ENCODE peak calls at places on chromosome 4, in six cellular contexts. X is right atrium auricular region, Q is psoas muscle, C is thoracic aorta, N is mesendoderm, G is hepatocyte. R is an unnamed sample.

GRCh38 chr4:154491341-154491679 is 289 bp downstream of the DCHS2 start:
- DNase-seq in X (no peak), Q (no peak), C (no peak), N (peak; percentile 72), G (no peak), R (no peak)

GRCh38 chr4:104487105-104487504 is 7.6 kb downstream of the CXXC4 start:
- DNase-seq in X (no peak), Q (no peak), C (no peak), N (no peak), G (peak; percentile 26), R (no peak)

GRCh38 chr4:150337709-150338108 is 244.2 kb upstream of the MAB21L2 start:
- DNase-seq in X (no peak), Q (no peak), C (no peak), N (no peak), G (no peak), R (no peak)

GRCh38 chr4:158630893-158631292 is 40.8 kb downstream of the C4orf46 start:
- DNase-seq in X (no peak), Q (no peak), C (no peak), N (no peak), G (peak; percentile 4), R (no peak)

GRCh38 chr4:139665690-139666529 is at the start of gene MGST2:
- DNase-seq in X (peak; percentile 80), Q (peak; percentile 88), C (no peak), N (peak; percentile 92), G (peak; percentile 87), R (no peak)

GRCh38 chr4:11589676-11590075 is 161.0 kb upstream of the HS3ST1 start:
- DNase-seq in X (no peak), Q (no peak), C (no peak), N (no peak), G (no peak), R (no peak)

GRCh38 chr4:150875367-150875766 is 139.7 kb downstream of the LRBA start:
- DNase-seq in X (no peak), Q (no peak), C (no peak), N (peak; percentile 44), G (no peak), R (no peak)

GRCh38 chr4:55793479-55793878 is 26.1 kb upstream of the EXOC1L start:
- DNase-seq in X (no peak), Q (no peak), C (no peak), N (no peak), G (no peak), R (no peak)

GRCh38 chr4:138291431-138291830 is 49.3 kb upstream of the SLC7A11 start:
- DNase-seq in X (no peak), Q (no peak), C (no peak), N (no peak), G (no peak), R (no peak)

GRCh38 chr4:73257995-73258667 is 467 bp downstream of the ANKRD17 start:
- DNase-seq in X (no peak), Q (no peak), C (peak; percentile 8), N (peak; percentile 79), G (peak; percentile 72), R (no peak)

GRCh38 chr4:73257242-73257994 is 1.2 kb downstream of the ANKRD17 start:
- DNase-seq in X (peak; percentile 88), Q (peak; percentile 85), C (peak; percentile 51), N (peak; percentile 87), G (peak; percentile 89), R (no peak)

GRCh38 chr4:73258668-73259551 is at the start of gene ANKRD17:
- DNase-seq in X (peak; percentile 95), Q (peak; percentile 96), C (peak; percentile 74), N (peak; percentile 97), G (peak; percentile 96), R (peak; percentile 61)

DNA sequence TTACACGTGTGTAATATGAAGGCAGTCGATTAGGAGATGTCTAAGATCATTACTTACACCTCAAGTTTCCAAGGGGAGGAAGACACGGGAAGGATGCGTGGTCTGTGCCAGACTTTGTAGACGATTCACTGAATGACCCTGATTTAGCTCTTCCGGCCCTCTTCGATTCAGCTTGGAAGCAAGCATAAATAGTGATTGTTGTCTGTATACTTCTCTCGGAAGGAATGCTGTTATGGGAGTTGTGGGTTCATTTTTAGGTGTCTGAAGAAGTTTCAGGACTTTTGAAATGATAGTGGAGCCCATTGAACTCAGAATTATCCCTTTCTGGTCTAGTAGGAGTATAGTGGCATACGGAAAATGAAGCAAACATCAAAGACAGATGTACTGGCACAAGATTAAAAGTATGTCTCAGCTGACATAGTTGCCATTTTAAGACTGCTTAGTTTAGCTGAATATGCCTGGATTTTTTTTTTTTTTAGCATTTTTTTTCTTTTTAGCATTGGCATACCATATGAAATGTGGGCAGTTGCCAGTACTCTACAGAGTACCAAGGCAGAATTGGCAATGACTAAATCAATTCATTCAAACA is 1.0 kb upstream of the ANKRD17 start:
- DNase-seq in X (no peak), Q (no peak), C (no peak), N (no peak), G (peak; percentile 38), R (no peak)
- H3K4me3 ChIP-seq in X (peak overlapping the region; percentile 97), Q (peak overlapping the region; percentile 72), C (peak overlapping the region; percentile 79), N (peak overlapping the region; percentile 97), G (peak overlapping the region; percentile 70), R (peak overlapping the region; percentile 89)

GRCh38 chr4:142404191-142404611 is 441.9 kb downstream of the INPP4B start:
- DNase-seq in X (no peak), Q (peak; percentile 69), C (peak; percentile 3), N (no peak), G (no peak), R (no peak)

GRCh38 chr4:142406917-142407501 is 439.1 kb downstream of the INPP4B start:
- DNase-seq in X (no peak), Q (no peak), C (no peak), N (no peak), G (no peak), R (no peak)

GRCh38 chr4:142407569-142407968 is 438.5 kb downstream of the INPP4B start:
- DNase-seq in X (no peak), Q (no peak), C (no peak), N (peak; percentile 45), G (no peak), R (no peak)

GRCh38 chr4:142406051-142406549 is 440.0 kb downstream of the INPP4B start:
- DNase-seq in X (no peak), Q (no peak), C (no peak), N (peak; percentile 89), G (peak; percentile 4), R (no peak)

DNA sequence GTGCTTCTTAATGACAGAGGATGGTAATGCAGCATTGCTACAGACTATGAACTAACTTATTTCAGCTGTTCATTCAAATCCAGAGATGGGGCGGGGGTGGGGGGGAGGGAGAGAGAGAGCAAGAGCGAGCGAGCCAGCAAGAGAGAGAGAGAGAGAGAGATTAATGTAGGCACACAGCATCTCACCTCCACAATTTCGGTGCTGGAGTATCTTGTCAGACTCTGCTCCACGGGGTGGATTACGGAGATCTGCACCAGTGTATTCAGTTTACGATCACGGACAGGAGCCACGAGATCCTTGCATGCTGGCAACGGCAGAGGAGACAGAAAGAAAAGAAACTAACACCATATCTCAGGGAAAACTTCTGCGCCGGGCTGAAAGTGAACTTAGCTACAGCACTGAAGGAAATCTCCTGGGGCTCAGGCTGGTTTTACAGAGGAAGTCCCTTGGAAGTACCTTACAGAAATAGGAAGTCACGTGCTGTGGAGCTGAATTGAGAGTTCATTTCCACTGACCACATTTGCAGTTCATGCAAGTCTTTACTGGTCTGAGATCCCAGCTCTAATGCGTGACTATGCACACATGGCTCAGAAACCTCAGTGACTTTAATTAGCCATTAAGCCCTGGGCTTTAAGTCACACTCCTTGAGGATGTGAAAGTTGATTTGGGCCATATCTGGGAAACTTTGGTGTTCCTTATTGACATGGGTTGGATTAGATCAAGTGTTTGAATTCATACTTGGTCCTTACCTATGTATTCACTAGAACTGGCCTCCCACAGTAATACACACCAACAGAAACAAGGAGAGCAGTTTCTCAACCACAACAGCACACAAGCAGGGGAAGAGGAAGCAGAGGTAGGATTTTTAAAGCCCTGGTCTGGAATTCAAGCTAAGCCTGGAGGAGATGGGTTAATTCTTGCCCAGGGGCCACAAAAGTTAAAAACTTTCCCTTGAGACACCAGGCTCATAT is 440.8 kb downstream of the INPP4B start:
- DNase-seq in X (peak; percentile 67), Q (peak; percentile 47), C (peak; percentile 2), N (peak; percentile 68), G (peak; percentile 59), R (no peak)
- H3K4me1 ChIP-seq in X (peaks cover 24% of the 10 kb centered on the region), Q (peaks cover 49% of the 10 kb centered on the region), C (peaks cover 44% of the 10 kb centered on the region), N (peaks cover 7% of the 10 kb centered on the region), G (peaks cover 13% of the 10 kb centered on the region), R (peaks cover 5% of the 10 kb centered on the region)

GRCh38 chr4:176898791-176899190 is 106.1 kb upstream of the VEGFC start:
- DNase-seq in X (no peak), Q (no peak), C (no peak), N (no peak), G (no peak), R (no peak)
- H3K4me3 ChIP-seq in X (no peak overlapping the region), Q (no peak overlapping the region), C (no peak overlapping the region), N (no peak overlapping the region), G (no peak overlapping the region), R (no peak overlapping the region)

GRCh38 chr4:152928286-152928685 is 7.8 kb upstream of the FHDC1 start:
- DNase-seq in X (no peak), Q (no peak), C (no peak), N (no peak), G (no peak), R (no peak)
- H3K4me1 ChIP-seq in X (no peaks in the 10 kb centered on the region), Q (no peaks in the 10 kb centered on the region), C (no peaks in the 10 kb centered on the region), N (peaks cover 7% of the 10 kb centered on the region), G (peaks cover 4% of the 10 kb centered on the region), R (peaks cover 7% of the 10 kb centered on the region)

DNA sequence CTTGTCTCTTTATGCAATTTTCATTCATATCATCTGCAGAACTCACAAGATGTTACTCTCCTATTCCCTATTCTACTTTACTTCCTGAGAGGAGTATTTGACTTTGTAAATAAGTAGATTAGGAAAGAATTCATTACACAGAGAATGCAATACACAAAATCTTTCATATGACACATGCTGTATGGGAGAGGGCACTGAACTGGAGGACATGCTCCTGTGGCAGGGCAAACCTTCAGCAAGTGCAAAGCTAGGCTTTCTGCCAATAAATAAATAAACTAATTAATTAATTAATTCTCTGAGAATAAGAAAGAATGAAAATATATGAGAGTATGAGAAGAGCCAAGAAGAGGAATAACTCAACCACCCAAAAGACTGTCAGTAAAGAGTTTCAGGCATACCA is 33.9 kb downstream of the THAP9 start:
- DNase-seq in X (no peak), Q (no peak), C (no peak), N (no peak), G (no peak), R (no peak)
- H3K4me3 ChIP-seq in X (no peak overlapping the region), Q (no peak overlapping the region), C (no peak overlapping the region), N (no peak overlapping the region), G (no peak overlapping the region), R (no peak overlapping the region)

R was measured in iPS DF 6.9.